ENCODE peak calls at places on chromosome 16, in four cellular contexts. One of them, this sample, is unnamed.

GRCh38 chr16:89297870-89298545 is 80.5 kb downstream of the ZNF778 start:
- DNase-seq in CD8-positive, alpha-beta T cell: no peak
- DNase-seq in fibroblast of mammary gland: no peak
- DNase-seq in T-helper 2 cell: no peak
- DNase-seq in this sample: no peak

GRCh38 chr16:28100810-28101532 is 37.5 kb upstream of the GSG1L start:
- DNase-seq in CD8-positive, alpha-beta T cell: no peak
- DNase-seq in fibroblast of mammary gland: no peak
- DNase-seq in T-helper 2 cell: no peak
- DNase-seq in this sample: no peak

GRCh38 chr16:24890746-24891145 is 45.0 kb downstream of the SLC5A11 start:
- DNase-seq in CD8-positive, alpha-beta T cell: no peak
- DNase-seq in fibroblast of mammary gland: no peak
- DNase-seq in T-helper 2 cell: no peak
- DNase-seq in this sample: no peak

GRCh38 chr16:55667753-55668152 is 12.0 kb downstream of the SLC6A2 start:
- DNase-seq in CD8-positive, alpha-beta T cell: no peak
- DNase-seq in fibroblast of mammary gland: no peak
- DNase-seq in T-helper 2 cell: no peak
- DNase-seq in this sample: no peak

GRCh38 chr16:2821483-2822157 is 4.6 kb downstream of the PRSS21 start:
- DNase-seq in CD8-positive, alpha-beta T cell: no peak
- DNase-seq in fibroblast of mammary gland: no peak
- DNase-seq in T-helper 2 cell: no peak
- DNase-seq in this sample: no peak

GRCh38 chr16:76897816-76898215 is 293.2 kb upstream of the MON1B start:
- DNase-seq in CD8-positive, alpha-beta T cell: no peak
- DNase-seq in fibroblast of mammary gland: no peak
- DNase-seq in T-helper 2 cell: no peak
- DNase-seq in this sample: no peak

GRCh38 chr16:49441366-49441780 is 67.8 kb downstream of the C16orf78 start:
- DNase-seq in CD8-positive, alpha-beta T cell: peak
- DNase-seq in fibroblast of mammary gland: no peak
- DNase-seq in T-helper 2 cell: peak
- DNase-seq in this sample: peak

GRCh38 chr16:54080524-54081008 is 206.0 kb downstream of the IRX3 start:
- DNase-seq in CD8-positive, alpha-beta T cell: no peak
- DNase-seq in fibroblast of mammary gland: peak
- DNase-seq in T-helper 2 cell: no peak
- DNase-seq in this sample: no peak

GRCh38 chr16:17474572-17474971 is 3.8 kb upstream of the XYLT1 start:
- DNase-seq in CD8-positive, alpha-beta T cell: no peak
- DNase-seq in fibroblast of mammary gland: no peak
- DNase-seq in T-helper 2 cell: no peak
- DNase-seq in this sample: no peak

GRCh38 chr16:50207652-50208051 is 54.5 kb downstream of the TENT4B start:
- DNase-seq in CD8-positive, alpha-beta T cell: no peak
- DNase-seq in fibroblast of mammary gland: peak
- DNase-seq in T-helper 2 cell: no peak
- DNase-seq in this sample: no peak